ENCODE peak calls at places on chromosomes 6 and 20, in nine cellular contexts. U is NCI-H1105; I is right cardiac atrium; J is activated gamma-delta T cell; M is kidney; C is CD8-positive, alpha-beta T cell; Y is uterus; G is MV-4-11; E is HFFc6. A is an unnamed sample.

GRCh38 chr6:43228951-43229802 is at the start of gene DNPH1:
- DNase-seq in G (peak), C (peak), Y (peak), J (peak), U (peak), M (peak), I (peak), E (peak), A (peak)

GRCh38 chr20:40314278-40314677 is 374.8 kb downstream of the MAFB start:
- DNase-seq in Y (no peak), U (no peak), E (no peak), J (no peak), I (no peak), C (no peak), G (no peak), M (no peak), A (peak)

GRCh38 chr20:47142782-47143170 is 213.7 kb downstream of the ZMYND8 start:
- DNase-seq in E (no peak), J (no peak), G (no peak), U (no peak), Y (no peak), C (no peak), I (peak), M (no peak), A (no peak)

GRCh38 chr6:88870728-88871330 is 92.6 kb downstream of the RNGTT start:
- DNase-seq in C (peak), I (no peak), U (peak), M (no peak), G (peak), Y (peak), E (peak), J (no peak), A (peak)

GRCh38 chr6:97947841-97948240 is 664.8 kb upstream of the MMS22L start:
- DNase-seq in J (no peak), U (peak), I (no peak), M (peak), E (no peak), G (no peak), Y (peak), C (no peak), A (no peak)

GRCh38 chr6:167485186-167485978 is 160.5 kb downstream of the TTLL2 start:
- DNase-seq in J (no peak), U (no peak), C (no peak), M (no peak), Y (peak), G (no peak), I (no peak), E (no peak), A (peak)

GRCh38 chr6:31952140-31952805 is 6.4 kb downstream of the CFB start:
- DNase-seq in Y (peak), U (peak), G (peak), I (peak), C (peak), M (peak), E (peak), J (no peak), A (peak)

GRCh38 chr6:4134841-4135664 is at the start of gene ECI2:
- DNase-seq in Y (no peak), U (peak), G (peak), E (peak), J (peak), C (no peak), I (peak), M (peak), A (peak)

GRCh38 chr20:916125-916799 is at the start of gene ANGPT4:
- DNase-seq in U (no peak), I (no peak), M (no peak), Y (no peak), G (peak), E (peak), C (no peak), J (no peak), A (no peak)

GRCh38 chr6:116144590-116144989 is 18.7 kb upstream of the COL10A1 start:
- DNase-seq in Y (no peak), J (no peak), M (no peak), U (no peak), C (no peak), E (peak), I (no peak), G (no peak), A (no peak)

GRCh38 chr6:11066505-11067347 is 22.6 kb upstream of the ELOVL2 start:
- DNase-seq in C (no peak), E (no peak), U (no peak), M (no peak), G (no peak), J (no peak), I (no peak), Y (no peak), A (no peak)

GRCh38 chr6:46221221-46221793 is 50.5 kb upstream of the ENPP5 start:
- DNase-seq in C (no peak), Y (no peak), I (no peak), M (no peak), J (no peak), G (peak), E (peak), U (peak), A (peak)

GRCh38 chr20:49272654-49273053 is 5.2 kb downstream of the ZNFX1 start:
- DNase-seq in M (no peak), E (no peak), Y (no peak), I (no peak), J (no peak), G (no peak), U (no peak), C (no peak), A (no peak)

GRCh38 chr20:57617079-57617795 is 3.0 kb downstream of the ZBP1 start:
- DNase-seq in C (no peak), M (peak), Y (no peak), J (no peak), E (no peak), I (no peak), G (no peak), U (no peak), A (no peak)

GRCh38 chr20:33137195-33137594 is 30.8 kb upstream of the BPIFA2 start:
- DNase-seq in E (no peak), C (no peak), Y (no peak), M (no peak), I (no peak), U (no peak), G (no peak), J (no peak), A (no peak)

GRCh38 chr20:4519530-4519929 is 202.2 kb upstream of the PRND start:
- DNase-seq in U (no peak), J (no peak), C (no peak), M (no peak), E (no peak), Y (no peak), I (no peak), G (peak), A (no peak)

GRCh38 chr6:46949662-46950280 is 28.0 kb upstream of the ADGRF5 start:
- DNase-seq in C (no peak), Y (peak), J (no peak), M (peak), U (no peak), I (peak), G (no peak), E (no peak), A (no peak)

GRCh38 chr20:29740951-29741593 is 1516.4 kb upstream of the DEFB115 start:
- DNase-seq in J (no peak), E (no peak), G (no peak), C (no peak), U (no peak), I (no peak), M (peak), Y (no peak), A (no peak)

GRCh38 chr20:31845300-31845863 is at the start of gene FOXS1:
- DNase-seq in I (peak), U (no peak), J (no peak), C (no peak), M (peak), G (no peak), E (no peak), Y (peak), A (peak)

GRCh38 chr6:164097557-164098398 is 683.3 kb downstream of the QKI start:
- DNase-seq in G (peak), J (no peak), C (no peak), E (peak), U (no peak), I (no peak), Y (peak), M (no peak), A (peak)

GRCh38 chr20:18258126-18258860 is 30.0 kb upstream of the ZNF133 start:
- DNase-seq in J (no peak), G (no peak), Y (no peak), U (no peak), M (no peak), I (no peak), C (no peak), E (peak), A (peak)

GRCh38 chr6:117344444-117345291 is 79.3 kb downstream of the VGLL2 start:
- DNase-seq in M (no peak), I (no peak), C (no peak), Y (no peak), G (no peak), E (no peak), U (no peak), J (no peak), A (no peak)